ENCODE peak calls at places on chromosomes 12 and 14, in six cellular contexts. One of them, this sample, is unnamed. For H3K9me3, the result is how much of the 10 kb centered on the place peaks cover.

GRCh38 chr14:31889297-31889696 is 187.8 kb upstream of the ARHGAP5 start:
- DNase-seq in body of pancreas: no peak
- DNase-seq in heart left ventricle: no peak
- DNase-seq in A549: no peak
- DNase-seq in adrenal gland: no peak
- DNase-seq in upper lobe of left lung: no peak
- DNase-seq in this sample: no peak

GRCh38 chr12:133227281-133227852 is 8.3 kb downstream of the ANHX start:
- DNase-seq in body of pancreas: no peak
- DNase-seq in heart left ventricle: no peak
- DNase-seq in A549: no peak
- DNase-seq in adrenal gland: no peak
- DNase-seq in upper lobe of left lung: no peak
- DNase-seq in this sample: no peak

GRCh38 chr14:77965919-77966435 is 166.1 kb downstream of the ADCK1 start:
- DNase-seq in body of pancreas: peak
- DNase-seq in heart left ventricle: no peak
- DNase-seq in A549: peak
- DNase-seq in adrenal gland: peak
- DNase-seq in upper lobe of left lung: no peak
- DNase-seq in this sample: peak

GRCh38 chr14:75752907-75753594 is 92.0 kb downstream of the TTLL5 start:
- DNase-seq in body of pancreas: no peak
- DNase-seq in heart left ventricle: no peak
- DNase-seq in A549: no peak
- DNase-seq in adrenal gland: no peak
- DNase-seq in upper lobe of left lung: no peak
- DNase-seq in this sample: no peak

GRCh38 chr14:90483551-90483950 is 86.7 kb downstream of the CALM1 start:
- DNase-seq in body of pancreas: peak
- DNase-seq in heart left ventricle: peak
- DNase-seq in A549: no peak
- DNase-seq in adrenal gland: no peak
- DNase-seq in upper lobe of left lung: no peak
- DNase-seq in this sample: no peak

GRCh38 chr12:106733660-106734059 is 40.8 kb upstream of the RIC8B start:
- DNase-seq in body of pancreas: no peak
- DNase-seq in heart left ventricle: no peak
- DNase-seq in A549: no peak
- DNase-seq in adrenal gland: no peak
- DNase-seq in upper lobe of left lung: no peak
- DNase-seq in this sample: no peak

GRCh38 chr14:104082807-104083206 is 2.7 kb upstream of the ASPG start:
- DNase-seq in body of pancreas: peak
- DNase-seq in heart left ventricle: peak
- DNase-seq in A549: no peak
- DNase-seq in adrenal gland: peak
- DNase-seq in upper lobe of left lung: peak
- DNase-seq in this sample: no peak

GRCh38 chr14:34700622-34701130 is 13.7 kb downstream of the CFL2 start:
- DNase-seq in body of pancreas: no peak
- DNase-seq in heart left ventricle: no peak
- DNase-seq in A549: peak
- DNase-seq in adrenal gland: no peak
- DNase-seq in upper lobe of left lung: no peak
- DNase-seq in this sample: no peak

GRCh38 chr14:66432334-66432733 is 53.8 kb upstream of the CCDC196 start:
- DNase-seq in body of pancreas: no peak
- DNase-seq in heart left ventricle: no peak
- DNase-seq in A549: no peak
- DNase-seq in adrenal gland: no peak
- DNase-seq in upper lobe of left lung: no peak
- DNase-seq in this sample: no peak

GRCh38 chr12:15684896-15685658 is 104.1 kb downstream of the EPS8 start:
- DNase-seq in body of pancreas: no peak
- DNase-seq in heart left ventricle: no peak
- DNase-seq in A549: no peak
- DNase-seq in adrenal gland: no peak
- DNase-seq in upper lobe of left lung: no peak
- DNase-seq in this sample: no peak

GRCh38 chr14:34538871-34539406 is 562 bp downstream of the EAPP start:
- DNase-seq in body of pancreas: no peak
- DNase-seq in heart left ventricle: no peak
- DNase-seq in A549: no peak
- DNase-seq in adrenal gland: no peak
- DNase-seq in upper lobe of left lung: no peak
- DNase-seq in this sample: no peak

GRCh38 chr12:108700833-108701450 is 30.4 kb downstream of the CORO1C start:
- DNase-seq in body of pancreas: no peak
- DNase-seq in heart left ventricle: no peak
- DNase-seq in A549: no peak
- DNase-seq in adrenal gland: no peak
- DNase-seq in upper lobe of left lung: no peak
- DNase-seq in this sample: no peak

GRCh38 chr12:122203301-122203967 is at the start of gene B3GNT4:
- DNase-seq in body of pancreas: peak
- DNase-seq in heart left ventricle: peak
- DNase-seq in A549: peak
- DNase-seq in adrenal gland: peak
- DNase-seq in upper lobe of left lung: peak
- DNase-seq in this sample: peak

GRCh38 chr14:72618424-72618823 is 275.5 kb downstream of the DPF3 start:
- DNase-seq in body of pancreas: no peak
- DNase-seq in heart left ventricle: peak
- DNase-seq in A549: no peak
- DNase-seq in adrenal gland: no peak
- DNase-seq in upper lobe of left lung: no peak
- DNase-seq in this sample: no peak

GRCh38 chr12:79206871-79207270 is 342.3 kb downstream of the SYT1 start:
- DNase-seq in body of pancreas: no peak
- DNase-seq in heart left ventricle: no peak
- DNase-seq in A549: peak
- DNase-seq in adrenal gland: no peak
- DNase-seq in upper lobe of left lung: no peak
- DNase-seq in this sample: no peak

GRCh38 chr12:9079082-9079481 is 36.6 kb downstream of the A2M start:
- DNase-seq in body of pancreas: no peak
- DNase-seq in heart left ventricle: no peak
- DNase-seq in A549: no peak
- DNase-seq in adrenal gland: no peak
- DNase-seq in upper lobe of left lung: no peak
- DNase-seq in this sample: no peak

GRCh38 chr12:42477931-42478330 is 111.6 kb downstream of the PRICKLE1 start:
- DNase-seq in body of pancreas: no peak
- DNase-seq in heart left ventricle: no peak
- DNase-seq in A549: no peak
- DNase-seq in adrenal gland: no peak
- DNase-seq in upper lobe of left lung: no peak
- DNase-seq in this sample: no peak

GRCh38 chr14:61472801-61473376 is 151.5 kb downstream of the PRKCH start:
- DNase-seq in body of pancreas: no peak
- DNase-seq in heart left ventricle: no peak
- DNase-seq in A549: no peak
- DNase-seq in adrenal gland: peak
- DNase-seq in upper lobe of left lung: no peak
- DNase-seq in this sample: no peak

GRCh38 chr12:76927170-76927784 is 48.5 kb upstream of the CSRP2 start:
- DNase-seq in body of pancreas: peak
- DNase-seq in heart left ventricle: no peak
- DNase-seq in A549: peak
- DNase-seq in adrenal gland: peak
- DNase-seq in upper lobe of left lung: no peak
- DNase-seq in this sample: peak

GRCh38 chr12:106179086-106179485 is 40.3 kb upstream of the NUAK1 start:
- DNase-seq in body of pancreas: peak
- DNase-seq in heart left ventricle: no peak
- DNase-seq in A549: no peak
- DNase-seq in adrenal gland: no peak
- DNase-seq in upper lobe of left lung: no peak
- DNase-seq in this sample: peak

GRCh38 chr14:36035675-36036074 is 140.8 kb downstream of the PTCSC3 start:
- DNase-seq in body of pancreas: no peak
- DNase-seq in heart left ventricle: no peak
- DNase-seq in A549: no peak
- DNase-seq in adrenal gland: no peak
- DNase-seq in upper lobe of left lung: no peak
- DNase-seq in this sample: no peak

GRCh38 chr12:76255692-76256091 is 92.5 kb downstream of the BBS10 start:
- DNase-seq in body of pancreas: no peak
- DNase-seq in heart left ventricle: no peak
- DNase-seq in A549: no peak
- DNase-seq in adrenal gland: no peak
- DNase-seq in upper lobe of left lung: no peak
- DNase-seq in this sample: no peak

GRCh38 chr12:100447405-100447804 is 26.3 kb upstream of the NR1H4 start:
- DNase-seq in body of pancreas: no peak
- DNase-seq in heart left ventricle: no peak
- DNase-seq in A549: no peak
- DNase-seq in adrenal gland: no peak
- DNase-seq in upper lobe of left lung: no peak
- DNase-seq in this sample: no peak

GRCh38 chr12:16344269-16344668 is 3.2 kb upstream of the MGST1 start:
- DNase-seq in body of pancreas: no peak
- DNase-seq in heart left ventricle: no peak
- DNase-seq in A549: no peak
- DNase-seq in adrenal gland: no peak
- DNase-seq in upper lobe of left lung: no peak
- DNase-seq in this sample: no peak

GRCh38 chr14:59483360-59483759 is 848 bp downstream of the L3HYPDH start:
- DNase-seq in body of pancreas: peak
- DNase-seq in heart left ventricle: no peak
- DNase-seq in A549: peak
- DNase-seq in adrenal gland: peak
- DNase-seq in upper lobe of left lung: no peak
- DNase-seq in this sample: no peak

GRCh38 chr14:67553547-67553946 is 20.5 kb downstream of the PLEKHH1 start:
- DNase-seq in body of pancreas: peak
- DNase-seq in heart left ventricle: no peak
- DNase-seq in A549: no peak
- DNase-seq in adrenal gland: no peak
- DNase-seq in upper lobe of left lung: no peak
- DNase-seq in this sample: no peak

GRCh38 chr14:63342381-63342780 is 23.6 kb upstream of the GPHB5 start:
- DNase-seq in body of pancreas: no peak
- DNase-seq in heart left ventricle: no peak
- DNase-seq in A549: peak
- DNase-seq in adrenal gland: no peak
- DNase-seq in upper lobe of left lung: no peak
- DNase-seq in this sample: no peak

GRCh38 chr12:128111333-128111732 is 155.6 kb upstream of the TMEM132C start:
- DNase-seq in body of pancreas: no peak
- DNase-seq in heart left ventricle: no peak
- DNase-seq in A549: no peak
- DNase-seq in adrenal gland: no peak
- DNase-seq in upper lobe of left lung: no peak
- DNase-seq in this sample: no peak

GRCh38 chr12:6280053-6280469 is 30.4 kb upstream of the PLEKHG6 start:
- DNase-seq in body of pancreas: peak
- DNase-seq in heart left ventricle: no peak
- DNase-seq in A549: peak
- DNase-seq in adrenal gland: peak
- DNase-seq in upper lobe of left lung: peak
- DNase-seq in this sample: no peak

GRCh38 chr14:103594265-103594664 is 31.5 kb downstream of the COA8 start:
- DNase-seq in body of pancreas: peak
- DNase-seq in heart left ventricle: peak
- DNase-seq in A549: no peak
- DNase-seq in adrenal gland: no peak
- DNase-seq in upper lobe of left lung: no peak
- DNase-seq in this sample: peak

GRCh38 chr14:60637490-60638452 is 11.5 kb downstream of the SIX1 start:
- DNase-seq in body of pancreas: no peak
- DNase-seq in heart left ventricle: no peak
- DNase-seq in A549: no peak
- DNase-seq in adrenal gland: no peak
- DNase-seq in upper lobe of left lung: no peak
- DNase-seq in this sample: no peak

GRCh38 chr12:111240374-111240773 is 128.5 kb downstream of the PHETA1 start:
- DNase-seq in body of pancreas: no peak
- DNase-seq in heart left ventricle: no peak
- DNase-seq in A549: no peak
- DNase-seq in adrenal gland: no peak
- DNase-seq in upper lobe of left lung: no peak
- DNase-seq in this sample: no peak
- H3K4me3 ChIP-seq in body of pancreas: no peak
- H3K4me3 ChIP-seq in heart left ventricle: no peak
- H3K4me3 ChIP-seq in A549: no peak
- H3K4me3 ChIP-seq in adrenal gland: no peak
- H3K4me3 ChIP-seq in upper lobe of left lung: no peak
- H3K4me3 ChIP-seq in this sample: no peak

GRCh38 chr14:105414456-105415371 is 4.9 kb upstream of the MTA1 start:
- DNase-seq in body of pancreas: peak
- DNase-seq in heart left ventricle: peak
- DNase-seq in A549: peak
- DNase-seq in adrenal gland: peak
- DNase-seq in upper lobe of left lung: peak
- DNase-seq in this sample: peak
- TF ChIP-seq POLR2A in body of pancreas: no peak
- TF ChIP-seq POLR2A in heart left ventricle: peak
- TF ChIP-seq POLR2A in A549: peak
- TF ChIP-seq POLR2A in adrenal gland: no peak
- TF ChIP-seq POLR2A in upper lobe of left lung: no peak
- TF ChIP-seq POLR2A in this sample: no peak

GRCh38 chr12:64583395-64584172 is 26.7 kb upstream of the RASSF3 start:
- DNase-seq in body of pancreas: no peak
- DNase-seq in heart left ventricle: no peak
- DNase-seq in A549: no peak
- DNase-seq in adrenal gland: peak
- DNase-seq in upper lobe of left lung: no peak
- DNase-seq in this sample: peak
- H3K9me3 ChIP-seq in body of pancreas: under half
- H3K9me3 ChIP-seq in heart left ventricle: under half
- H3K9me3 ChIP-seq in A549: under half
- H3K9me3 ChIP-seq in adrenal gland: under half
- H3K9me3 ChIP-seq in upper lobe of left lung: under half
- H3K9me3 ChIP-seq in this sample: under half

DNA sequence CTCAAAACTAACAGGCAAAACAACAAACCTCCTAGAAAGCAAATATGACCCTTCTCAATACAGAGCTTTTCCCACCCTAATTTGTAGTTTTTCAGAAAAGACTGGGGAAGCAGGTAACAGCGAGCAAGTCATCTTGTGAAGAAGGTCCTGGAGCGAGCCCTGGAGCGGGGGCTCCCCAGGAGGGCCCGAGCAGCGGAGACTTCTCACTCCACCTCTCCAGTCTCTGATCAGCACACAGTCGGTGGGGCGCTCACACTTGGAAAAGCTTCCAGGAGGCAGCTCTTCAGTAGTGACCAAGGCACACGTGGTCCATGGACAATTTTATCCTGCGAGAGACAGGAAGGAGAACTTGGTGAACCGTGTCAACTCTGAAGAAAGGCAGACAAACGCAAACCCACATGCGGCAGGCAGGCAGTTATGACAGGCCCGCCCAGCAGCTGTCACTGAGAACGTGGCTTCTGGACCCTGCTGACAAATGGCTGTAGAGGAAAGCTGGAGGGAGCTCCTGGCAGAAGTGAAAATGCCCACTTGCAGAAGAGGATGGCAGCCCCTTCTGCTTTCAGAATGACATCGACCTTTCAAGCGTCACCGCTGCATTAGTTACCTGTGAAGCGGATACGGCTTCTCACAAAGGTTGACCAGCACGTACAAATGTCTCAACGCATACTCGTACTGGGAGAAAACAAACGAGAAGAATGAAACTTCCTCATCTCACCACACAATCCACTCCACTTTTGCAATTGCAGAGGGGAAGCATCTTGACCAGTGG is 44.2 kb downstream of the LGMN start:
- DNase-seq in body of pancreas: no peak
- DNase-seq in heart left ventricle: peak
- DNase-seq in A549: no peak
- DNase-seq in adrenal gland: peak
- DNase-seq in upper lobe of left lung: peak
- DNase-seq in this sample: no peak
- H3K4me3 ChIP-seq in body of pancreas: no peak
- H3K4me3 ChIP-seq in heart left ventricle: no peak
- H3K4me3 ChIP-seq in A549: no peak
- H3K4me3 ChIP-seq in adrenal gland: no peak
- H3K4me3 ChIP-seq in upper lobe of left lung: no peak
- H3K4me3 ChIP-seq in this sample: no peak

This sample was measured in testis.